ENCODE peak calls at places on chromosomes 13 and 19, in six cellular contexts. One of them, this sample, is unnamed.

GRCh38 chr19:3966051-3967017 is 4.6 kb downstream of the DAPK3 start:
- DNase-seq in pancreas: peak
- DNase-seq in left lung: no peak
- DNase-seq in neural progenitor cell: peak
- DNase-seq in GM23248: no peak
- DNase-seq in Panc1: no peak
- DNase-seq in this sample: no peak

GRCh38 chr13:36680918-36681317 is 7.1 kb downstream of the SERTM1 start:
- DNase-seq in Panc1: no peak
- DNase-seq in pancreas: no peak
- DNase-seq in left lung: no peak
- DNase-seq in neural progenitor cell: no peak
- DNase-seq in GM23248: no peak
- DNase-seq in this sample: peak

GRCh38 chr13:37869756-37870488 is at the start of gene TRPC4:
- DNase-seq in neural progenitor cell: peak
- DNase-seq in left lung: peak
- DNase-seq in Panc1: no peak
- DNase-seq in pancreas: peak
- DNase-seq in GM23248: peak
- DNase-seq in this sample: peak

GRCh38 chr19:17687857-17688784 is at the start of gene UNC13A:
- DNase-seq in left lung: peak
- DNase-seq in Panc1: no peak
- DNase-seq in GM23248: peak
- DNase-seq in pancreas: peak
- DNase-seq in neural progenitor cell: peak
- DNase-seq in this sample: peak

GRCh38 chr19:50492303-50493052 is 15.8 kb upstream of the GARIN5A start:
- DNase-seq in left lung: no peak
- DNase-seq in neural progenitor cell: peak
- DNase-seq in pancreas: no peak
- DNase-seq in GM23248: peak
- DNase-seq in Panc1: no peak
- DNase-seq in this sample: no peak

GRCh38 chr13:101424381-101425155 is 8.3 kb upstream of the NALCN start:
- DNase-seq in neural progenitor cell: no peak
- DNase-seq in Panc1: no peak
- DNase-seq in left lung: no peak
- DNase-seq in GM23248: peak
- DNase-seq in pancreas: no peak
- DNase-seq in this sample: no peak

GRCh38 chr19:55907746-55908145 is 24.4 kb downstream of the NLRP13 start:
- DNase-seq in pancreas: no peak
- DNase-seq in neural progenitor cell: no peak
- DNase-seq in Panc1: no peak
- DNase-seq in GM23248: no peak
- DNase-seq in left lung: no peak
- DNase-seq in this sample: no peak

GRCh38 chr13:110616103-110617101 is 1.1 kb downstream of the NAXD start:
- DNase-seq in Panc1: no peak
- DNase-seq in GM23248: peak
- DNase-seq in neural progenitor cell: peak
- DNase-seq in pancreas: peak
- DNase-seq in left lung: no peak
- DNase-seq in this sample: peak

GRCh38 chr13:24654741-24655140 is 25.5 kb upstream of the ATP12A start:
- DNase-seq in left lung: no peak
- DNase-seq in neural progenitor cell: no peak
- DNase-seq in GM23248: peak
- DNase-seq in Panc1: no peak
- DNase-seq in pancreas: no peak
- DNase-seq in this sample: no peak

GRCh38 chr13:99528547-99528946 is 27.3 kb downstream of the TM9SF2 start:
- DNase-seq in neural progenitor cell: peak
- DNase-seq in left lung: no peak
- DNase-seq in GM23248: no peak
- DNase-seq in pancreas: no peak
- DNase-seq in Panc1: no peak
- DNase-seq in this sample: no peak

GRCh38 chr13:73060251-73061160 is 1.7 kb downstream of the KLF5 start:
- DNase-seq in left lung: peak
- DNase-seq in Panc1: no peak
- DNase-seq in GM23248: peak
- DNase-seq in pancreas: peak
- DNase-seq in neural progenitor cell: peak
- DNase-seq in this sample: peak

GRCh38 chr19:55165952-55166529 is 372 bp downstream of the DNAAF3 start:
- DNase-seq in Panc1: peak
- DNase-seq in left lung: peak
- DNase-seq in pancreas: peak
- DNase-seq in GM23248: peak
- DNase-seq in neural progenitor cell: peak
- DNase-seq in this sample: peak

GRCh38 chr19:57708641-57709354 is at the start of gene ZNF154:
- DNase-seq in Panc1: no peak
- DNase-seq in left lung: peak
- DNase-seq in neural progenitor cell: peak
- DNase-seq in GM23248: peak
- DNase-seq in pancreas: peak
- DNase-seq in this sample: peak

GRCh38 chr19:40136818-40137217 is 46.1 kb upstream of the ZNF780A start:
- DNase-seq in Panc1: no peak
- DNase-seq in left lung: no peak
- DNase-seq in neural progenitor cell: no peak
- DNase-seq in GM23248: no peak
- DNase-seq in pancreas: no peak
- DNase-seq in this sample: no peak

GRCh38 chr13:44764334-44764733 is 188.2 kb upstream of the TSC22D1 start:
- DNase-seq in Panc1: no peak
- DNase-seq in GM23248: no peak
- DNase-seq in left lung: no peak
- DNase-seq in neural progenitor cell: peak
- DNase-seq in pancreas: peak
- DNase-seq in this sample: no peak

DNA sequence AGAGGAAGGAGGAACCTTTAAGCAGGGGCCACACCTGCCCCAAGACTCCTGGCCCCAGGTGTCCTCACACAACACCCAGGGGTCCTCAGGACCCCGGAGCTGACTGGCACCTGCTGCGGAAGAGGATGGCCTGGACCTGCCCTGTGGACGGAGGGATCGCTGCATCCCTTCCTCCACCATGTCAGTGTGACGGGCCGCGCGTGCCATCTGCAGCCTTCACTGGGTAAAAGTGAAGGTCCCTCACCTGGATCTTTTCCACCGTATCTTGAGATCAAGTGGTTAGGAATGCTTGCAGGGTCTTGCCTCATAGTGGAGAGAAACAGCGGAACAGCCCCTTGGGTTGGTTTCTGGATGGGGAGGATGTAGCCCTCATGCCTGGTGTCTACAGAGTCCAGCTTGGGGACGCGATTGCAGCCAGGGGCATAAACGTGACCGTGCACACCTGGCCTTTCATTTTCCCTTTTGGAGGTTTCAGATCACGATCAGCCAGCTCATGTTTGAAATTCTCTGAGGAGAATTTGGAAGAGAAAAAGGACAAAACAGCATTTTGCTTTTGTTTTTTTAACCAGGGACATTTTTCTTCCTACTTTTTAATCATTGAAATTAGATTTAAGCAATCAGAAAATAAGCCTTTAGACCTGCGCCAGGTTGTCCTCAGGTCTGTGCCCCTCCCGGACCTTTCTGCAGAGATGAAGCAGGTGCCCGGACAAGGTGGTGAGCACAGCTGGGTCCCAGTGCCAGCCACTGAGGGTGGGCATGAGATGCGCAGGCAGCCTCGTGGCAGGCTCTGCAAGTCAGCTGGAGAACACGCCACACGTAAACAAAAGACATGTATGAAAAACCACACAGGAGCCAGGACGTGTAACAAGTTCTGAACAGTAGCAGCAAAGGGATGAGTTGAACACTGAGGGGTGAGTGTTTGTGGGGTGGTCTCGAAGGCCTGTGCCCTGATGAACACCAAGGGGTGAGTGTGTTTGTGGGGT is 69.1 kb upstream of the MCF2L start:
- DNase-seq in Panc1: no peak
- DNase-seq in GM23248: no peak
- DNase-seq in left lung: peak
- DNase-seq in pancreas: no peak
- DNase-seq in neural progenitor cell: no peak
- DNase-seq in this sample: no peak
- H3K4me3 ChIP-seq in Panc1: no peak
- H3K4me3 ChIP-seq in GM23248: no peak
- H3K4me3 ChIP-seq in left lung: no peak
- H3K4me3 ChIP-seq in pancreas: no peak
- H3K4me3 ChIP-seq in neural progenitor cell: no peak
- H3K4me3 ChIP-seq in this sample: no peak

GRCh38 chr19:38383184-38383583 is 4.7 kb downstream of the GGN start:
- DNase-seq in pancreas: no peak
- DNase-seq in GM23248: no peak
- DNase-seq in left lung: no peak
- DNase-seq in Panc1: no peak
- DNase-seq in neural progenitor cell: no peak
- DNase-seq in this sample: no peak

GRCh38 chr19:38385057-38385803 is 2.6 kb downstream of the GGN start:
- DNase-seq in left lung: peak
- DNase-seq in pancreas: no peak
- DNase-seq in GM23248: no peak
- DNase-seq in neural progenitor cell: no peak
- DNase-seq in Panc1: no peak
- DNase-seq in this sample: no peak

GRCh38 chr19:38385804-38386257 is 2.0 kb downstream of the GGN start:
- DNase-seq in neural progenitor cell: peak
- DNase-seq in GM23248: no peak
- DNase-seq in left lung: peak
- DNase-seq in pancreas: no peak
- DNase-seq in Panc1: no peak
- DNase-seq in this sample: no peak

GRCh38 chr19:38383743-38384142 is 4.1 kb downstream of the GGN start:
- DNase-seq in GM23248: no peak
- DNase-seq in pancreas: no peak
- DNase-seq in Panc1: no peak
- DNase-seq in neural progenitor cell: no peak
- DNase-seq in left lung: no peak
- DNase-seq in this sample: no peak

DNA sequence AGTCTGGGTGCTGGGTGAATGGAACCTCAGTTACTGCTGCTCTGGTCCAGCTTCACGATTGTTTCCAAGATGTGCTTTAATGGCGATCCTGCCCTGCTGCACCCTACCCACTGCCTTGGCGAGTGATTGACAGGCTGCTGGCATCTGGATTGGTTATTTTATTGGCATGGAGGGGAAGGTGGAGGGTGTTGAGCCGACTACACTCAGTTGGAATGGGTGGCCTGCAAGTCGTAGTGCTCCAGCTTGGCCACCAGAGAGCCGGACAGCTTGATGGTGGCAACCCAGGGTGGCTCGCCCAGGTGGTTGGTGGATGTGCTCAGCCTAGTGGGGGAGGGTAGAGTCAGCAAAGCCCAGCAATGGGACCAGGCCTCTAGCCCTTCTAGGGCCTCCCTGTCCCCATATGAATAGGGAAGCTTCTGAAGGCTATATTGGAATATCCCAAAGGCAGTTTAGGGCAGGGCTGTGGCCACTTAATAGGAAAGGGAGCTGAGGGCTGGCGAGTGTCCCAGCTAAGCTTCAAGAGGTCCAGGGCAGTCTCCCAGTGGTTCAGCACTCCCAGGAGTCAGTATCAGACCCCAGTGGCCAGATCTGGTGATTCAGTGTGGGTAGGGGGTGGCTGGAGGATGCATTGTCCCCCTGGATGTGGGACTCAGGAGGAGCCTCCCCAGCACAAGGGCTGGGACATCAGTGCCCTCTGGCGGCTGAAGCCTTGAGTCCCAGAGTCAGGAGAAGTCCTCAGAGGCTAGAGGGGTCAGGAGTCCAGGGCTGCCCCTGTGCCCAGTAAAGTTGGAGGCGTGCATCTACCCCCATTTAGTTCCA is 3.4 kb downstream of the GGN start:
- DNase-seq in pancreas: no peak
- DNase-seq in neural progenitor cell: peak
- DNase-seq in GM23248: peak
- DNase-seq in left lung: no peak
- DNase-seq in Panc1: no peak
- DNase-seq in this sample: no peak
- H3K27ac ChIP-seq in pancreas: no peak
- H3K27ac ChIP-seq in neural progenitor cell: no peak
- H3K27ac ChIP-seq in GM23248: no peak
- H3K27ac ChIP-seq in left lung: no peak
- H3K27ac ChIP-seq in Panc1: no peak
- H3K27ac ChIP-seq in this sample: no peak

DNA sequence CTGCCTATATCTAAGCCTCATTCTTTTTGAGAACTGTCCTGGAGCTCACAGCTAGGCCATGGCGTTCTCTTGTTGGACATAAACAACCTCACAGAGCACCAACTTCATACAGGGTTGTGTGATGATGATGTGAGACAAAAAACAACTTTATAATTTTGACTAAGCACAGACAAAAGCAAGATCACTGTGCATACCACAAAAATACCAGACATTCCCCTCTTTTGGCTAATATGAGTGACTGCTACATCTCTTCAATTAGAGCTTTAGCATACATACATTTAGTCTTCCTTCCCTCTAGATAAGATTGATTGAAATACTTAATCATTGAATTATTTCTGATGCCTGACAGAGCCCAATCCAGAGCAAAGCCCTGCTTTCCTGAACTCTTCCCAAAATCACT is 8.3 kb downstream of the MAB21L1 start:
- DNase-seq in neural progenitor cell: peak
- DNase-seq in Panc1: no peak
- DNase-seq in pancreas: no peak
- DNase-seq in GM23248: peak
- DNase-seq in left lung: no peak
- DNase-seq in this sample: no peak
- H3K4me3 ChIP-seq in neural progenitor cell: no peak
- H3K4me3 ChIP-seq in Panc1: no peak
- H3K4me3 ChIP-seq in pancreas: no peak
- H3K4me3 ChIP-seq in GM23248: no peak
- H3K4me3 ChIP-seq in left lung: no peak
- H3K4me3 ChIP-seq in this sample: no peak

DNA sequence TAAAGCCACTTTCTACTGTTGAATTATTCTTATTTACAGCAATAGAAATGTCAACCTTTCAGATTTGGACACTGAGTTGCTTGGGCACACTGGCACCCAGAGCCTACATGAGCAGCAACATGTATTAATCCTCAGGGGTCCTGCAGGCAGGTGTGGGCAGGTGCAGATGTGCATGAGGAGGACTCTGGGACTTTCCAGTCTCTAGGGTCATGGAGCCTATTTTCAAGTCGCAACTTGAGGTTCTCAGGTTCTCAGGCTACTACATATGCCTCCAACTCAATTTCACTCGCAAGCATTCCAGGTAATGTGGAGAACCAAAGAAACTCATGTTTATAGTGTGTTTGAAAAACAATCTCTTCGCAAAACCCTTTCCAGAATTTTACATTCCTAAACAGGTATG is 73.2 kb downstream of the STARD13 start:
- DNase-seq in neural progenitor cell: no peak
- DNase-seq in GM23248: no peak
- DNase-seq in left lung: no peak
- DNase-seq in Panc1: no peak
- DNase-seq in pancreas: no peak
- DNase-seq in this sample: no peak
- H3K27ac ChIP-seq in neural progenitor cell: no peak
- H3K27ac ChIP-seq in GM23248: no peak
- H3K27ac ChIP-seq in left lung: peak
- H3K27ac ChIP-seq in Panc1: no peak
- H3K27ac ChIP-seq in pancreas: no peak
- H3K27ac ChIP-seq in this sample: no peak

This sample was measured in thyroid gland.